ENCODE peak calls at places on chromosome 4, in five cellular contexts. I, P, G, V and K are unnamed samples.

GRCh38 chr4:55346851-55347255 is 811 bp downstream of the SRD5A3 start:
- DNase-seq in G (no peak), V (no peak), P (no peak), I (no peak), K (no peak)

GRCh38 chr4:172377486-172378140 is 564.4 kb downstream of the GALNTL6 start:
- DNase-seq in P (no peak), G (no peak), V (no peak), I (no peak), K (no peak)

GRCh38 chr4:33111106-33111505 is 2390.9 kb downstream of the PCDH7 start:
- DNase-seq in G (no peak), P (no peak), I (no peak), V (peak; percentile 2), K (no peak)

GRCh38 chr4:81030617-81031388 is at the start of gene BMP3:
- DNase-seq in P (peak; percentile 79), G (no peak), V (peak; percentile 29), I (no peak), K (no peak)

GRCh38 chr4:111066447-111066846 is 443.6 kb upstream of the PITX2 start:
- DNase-seq in G (no peak), I (no peak), P (no peak), V (peak; percentile 15), K (no peak)

GRCh38 chr4:128287159-128287870 is at the start of gene PGRMC2:
- DNase-seq in I (no peak), G (peak; percentile 2), V (peak; percentile 28), P (no peak), K (no peak)

GRCh38 chr4:71634364-71634763 is 149.5 kb downstream of the GC start:
- DNase-seq in G (no peak), P (no peak), I (no peak), V (no peak), K (no peak)

GRCh38 chr4:119597377-119597776 is 31.2 kb downstream of the PDE5A start:
- DNase-seq in I (no peak), G (no peak), V (no peak), P (no peak), K (no peak)

GRCh38 chr4:112170451-112170993 is 25.3 kb downstream of the FAM241A start:
- DNase-seq in I (no peak), V (peak; percentile 89), P (no peak), G (no peak), K (no peak)

GRCh38 chr4:99552872-99553271 is 11.0 kb downstream of the TRMT10A start:
- DNase-seq in P (no peak), V (no peak), G (no peak), I (no peak), K (no peak)

GRCh38 chr4:144302704-144303536 is 162.4 kb upstream of the GYPA start:
- DNase-seq in G (no peak), V (no peak), P (no peak), I (no peak), K (no peak)

GRCh38 chr4:87144346-87144745 is 76.1 kb downstream of the KLHL8 start:
- DNase-seq in V (no peak), G (no peak), P (no peak), I (no peak), K (no peak)

GRCh38 chr4:79682801-79683217 is 274.8 kb upstream of the GK2 start:
- DNase-seq in V (no peak), P (no peak), I (peak; percentile 27), G (no peak), K (peak; percentile 36)

GRCh38 chr4:69156913-69157312 is 57.6 kb downstream of the UGT2B11 start:
- DNase-seq in V (peak; percentile 2), G (no peak), P (no peak), I (no peak), K (no peak)

GRCh38 chr4:101290651-101291050 is 56.7 kb downstream of the PPP3CA start:
- DNase-seq in V (no peak), P (no peak), I (no peak), G (no peak), K (no peak)

GRCh38 chr4:98970386-98970785 is 25.1 kb upstream of the METAP1 start:
- DNase-seq in G (no peak), I (no peak), P (no peak), V (peak; percentile 36), K (no peak)

GRCh38 chr4:147511005-147511660 is 30.2 kb downstream of the EDNRA start:
- DNase-seq in V (peak; percentile 32), I (no peak), G (no peak), P (no peak), K (no peak)

GRCh38 chr4:94486372-94486801 is 34.6 kb downstream of the PDLIM5 start:
- DNase-seq in G (no peak), I (peak; percentile 77), P (no peak), V (no peak), K (no peak)

GRCh38 chr4:53365121-53365485 is 758 bp downstream of the SCFD2 start:
- DNase-seq in V (peak; percentile 23), G (no peak), P (no peak), I (no peak), K (no peak)

GRCh38 chr4:85707591-85707990 is 232.6 kb downstream of the ARHGAP24 start:
- DNase-seq in G (no peak), I (no peak), V (no peak), P (no peak), K (no peak)
- TF ChIP-seq CTCF in G (no peak), I (no peak), V (no peak), P (no peak), K (no peak)

GRCh38 chr4:11496313-11496956 is 67.7 kb upstream of the HS3ST1 start:
- DNase-seq in P (no peak), V (peak; percentile 35), G (no peak), I (no peak), K (no peak)

GRCh38 chr4:11495818-11496217 is 67.1 kb upstream of the HS3ST1 start:
- DNase-seq in V (no peak), I (no peak), P (no peak), G (no peak), K (no peak)

GRCh38 chr4:11497972-11498371 is 69.3 kb upstream of the HS3ST1 start:
- DNase-seq in G (no peak), V (no peak), P (no peak), I (no peak), K (no peak)

GRCh38 chr4:11495291-11495690 is 66.6 kb upstream of the HS3ST1 start:
- DNase-seq in I (no peak), P (no peak), V (no peak), G (no peak), K (no peak)

GRCh38 chr4:11497212-11497806 is 68.6 kb upstream of the HS3ST1 start:
- DNase-seq in P (no peak), I (no peak), G (no peak), V (no peak), K (no peak)
- TF ChIP-seq CTCF in P (no peak), I (no peak), G (no peak), V (no peak), K (no peak)

DNA sequence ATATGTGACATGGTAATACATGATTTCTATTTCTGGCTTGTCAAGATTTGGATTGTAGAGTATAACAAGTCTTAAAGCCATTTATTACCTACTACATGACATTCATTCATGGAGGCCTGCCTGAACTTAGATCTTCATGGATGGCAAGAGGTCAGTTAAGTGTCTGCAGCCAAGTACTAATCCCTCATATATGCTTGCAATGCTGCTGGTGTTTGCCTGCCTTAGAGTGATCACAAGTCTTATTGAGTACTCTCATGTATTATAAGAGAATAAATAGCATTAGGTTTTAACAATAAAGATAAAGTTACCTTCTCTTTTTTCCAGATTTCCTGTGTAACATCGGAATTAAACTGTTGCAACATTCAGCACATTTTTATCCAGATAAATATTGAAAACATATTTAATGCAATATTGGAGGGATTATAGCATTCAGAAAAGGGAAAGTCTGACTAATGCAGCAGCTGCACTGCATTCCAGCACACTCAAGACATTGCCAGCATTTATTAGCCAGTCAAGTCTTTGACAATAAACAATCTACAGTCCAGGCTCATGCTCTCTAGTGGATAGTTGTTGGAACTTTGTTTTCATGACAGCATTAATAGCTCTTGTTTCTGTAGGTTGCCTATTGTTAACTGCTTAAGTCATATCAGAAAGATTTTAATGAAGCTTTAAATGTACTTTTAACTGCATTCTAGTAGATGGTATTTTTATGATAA is 737.1 kb downstream of the FAT4 start:
- DNase-seq in V (peak; percentile 89), G (no peak), I (no peak), P (no peak), K (no peak)
- TF ChIP-seq CTCF in V (peak; percentile 47), G (peak; percentile 43), I (no peak), P (no peak), K (peak; percentile 54)

DNA sequence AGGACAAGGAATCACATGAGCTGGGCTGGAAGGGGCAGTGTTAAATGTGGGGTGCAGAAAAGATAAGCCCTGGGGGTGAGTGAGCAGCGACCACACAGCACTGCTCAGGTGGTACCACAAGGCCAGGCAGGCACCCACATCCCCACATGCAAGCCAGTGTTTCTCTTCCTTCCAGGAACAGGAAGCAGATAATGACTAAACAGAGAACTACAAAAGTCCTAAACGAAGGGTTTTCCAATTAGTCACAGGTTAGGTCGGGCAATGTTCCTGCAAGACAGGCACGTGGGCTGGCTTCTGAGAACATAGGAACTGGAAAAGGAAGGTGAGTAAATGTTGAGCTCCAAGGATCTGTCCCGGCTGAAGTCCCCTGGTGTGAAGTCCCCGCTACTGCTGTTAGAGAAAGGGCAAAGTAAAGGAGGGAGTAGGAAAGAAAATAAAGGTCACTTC is 19.5 kb downstream of the RELL1 start:
- DNase-seq in I (peak; percentile 77), P (no peak), V (peak; percentile 86), G (no peak), K (no peak)
- TF ChIP-seq CTCF in I (no peak), P (no peak), V (peak; percentile 35), G (no peak), K (no peak)

DNA sequence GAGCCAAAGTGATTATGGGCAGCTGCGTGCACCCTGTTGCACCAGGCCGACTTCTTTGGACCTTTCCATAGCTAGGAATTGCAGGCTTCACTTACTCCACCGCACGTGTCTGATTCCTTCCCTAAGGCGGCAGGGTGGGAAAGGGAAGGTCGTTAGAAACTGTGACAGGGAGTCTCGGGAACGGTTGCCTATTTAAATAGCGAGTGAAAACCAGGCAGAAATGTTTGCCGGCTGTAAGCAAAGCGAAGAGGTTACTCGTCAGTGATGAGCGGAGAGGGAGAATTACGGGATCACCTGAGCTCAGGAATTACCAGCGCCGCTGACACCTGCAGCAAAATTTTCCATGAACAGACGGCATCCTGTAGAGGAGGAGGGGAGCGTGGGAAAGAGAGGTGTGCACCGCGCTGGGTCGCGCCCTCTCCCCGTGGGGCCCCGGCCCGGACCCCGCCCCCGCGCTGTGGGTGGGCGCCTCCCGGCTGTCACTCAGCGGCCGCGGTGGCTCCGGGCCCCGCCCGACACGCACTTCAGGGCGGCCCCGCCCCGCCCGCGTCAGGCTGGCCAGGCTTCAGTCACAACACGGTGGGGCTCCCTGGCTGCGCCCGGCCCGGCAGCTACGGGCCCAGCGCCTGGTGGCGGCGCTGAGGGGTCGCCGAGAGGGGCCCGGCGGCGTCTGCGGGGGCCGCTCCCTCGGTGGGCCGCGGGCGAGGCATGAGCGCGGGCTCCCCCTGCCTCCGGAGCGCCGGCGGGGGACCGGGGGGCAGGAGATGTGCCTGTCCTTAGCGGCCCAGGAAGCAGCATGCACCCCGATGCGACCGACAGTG is at the start of gene SNX25:
- DNase-seq in I (peak; percentile 89), G (peak; percentile 69), V (peak; percentile 54), P (peak; percentile 89), K (peak; percentile 87)
- TF ChIP-seq CTCF in I (no peak), G (peak; percentile 16), V (no peak), P (no peak), K (no peak)